ENCODE peak calls at places on chromosomes 3 and 15, in four cellular contexts. V is CD8-positive, alpha-beta memory T cell; D is AG04450; E is tibial artery. M is an unnamed sample.
A peak's percentile ranks its signal among the peaks of the same experiment; 100 is the strongest.

GRCh38 chr3:154431043-154431442 is 1.1 kb upstream of the GPR149 start:
- DNase-seq in V (no peak), D (no peak), E (no peak), M (no peak)

GRCh38 chr15:59687831-59688230 is 1.3 kb downstream of the BNIP2 start:
- DNase-seq in V (peak; percentile 31), D (no peak), E (no peak), M (peak; percentile 17)

GRCh38 chr3:15181964-15182363 is 24.1 kb upstream of the CAPN7 start:
- DNase-seq in V (no peak), D (no peak), E (no peak), M (no peak)

GRCh38 chr3:133829310-133829707 is 23.7 kb downstream of the SRPRB start:
- DNase-seq in V (no peak), D (no peak), E (no peak), M (no peak)

GRCh38 chr15:48925714-48926223 is 38.0 kb downstream of the SHC4 start:
- DNase-seq in V (no peak), D (peak; percentile 62), E (no peak), M (no peak)

GRCh38 chr3:120425877-120426276 is 24.9 kb downstream of the FSTL1 start:
- DNase-seq in V (no peak), D (peak; percentile 78), E (peak; percentile 75), M (no peak)

GRCh38 chr3:111238896-111239295 is 167.3 kb downstream of the NECTIN3 start:
- DNase-seq in V (peak; percentile 44), D (no peak), E (no peak), M (peak; percentile 56)

GRCh38 chr3:146503459-146504202 is 34.3 kb upstream of the PLSCR2 start:
- DNase-seq in V (no peak), D (peak; percentile 85), E (peak; percentile 45), M (no peak)

GRCh38 chr3:156818890-156819289 is 7.3 kb upstream of the LEKR1 start:
- DNase-seq in V (no peak), D (no peak), E (no peak), M (no peak)

GRCh38 chr3:58388550-58389061 is 45.0 kb downstream of the PDHB start:
- DNase-seq in V (no peak), D (peak; percentile 69), E (no peak), M (no peak)

GRCh38 chr15:57203906-57204305 is 172.4 kb upstream of the CGNL1 start:
- DNase-seq in V (no peak), D (no peak), E (no peak), M (no peak)

GRCh38 chr3:51982352-51982837 is 940 bp upstream of the ACY1 start:
- DNase-seq in V (no peak), D (no peak), E (no peak), M (peak; percentile 23)

GRCh38 chr3:128296469-128297251 is 143.4 kb downstream of the EEFSEC start:
- DNase-seq in V (no peak), D (no peak), E (no peak), M (no peak)

GRCh38 chr15:40702077-40702476 is 7.1 kb downstream of the RAD51 start:
- DNase-seq in V (peak; percentile 7), D (no peak), E (no peak), M (no peak)

GRCh38 chr15:52378746-52379394 is 83.3 kb upstream of the MYO5C start:
- DNase-seq in V (no peak), D (no peak), E (no peak), M (no peak)
- H3K27ac ChIP-seq in V (no peak overlapping the region), D (no peak overlapping the region), E (no peak overlapping the region), M (no peak overlapping the region)

GRCh38 chr15:92832992-92833438 is 67.1 kb upstream of the CHD2 start:
- DNase-seq in V (no peak), D (no peak), E (no peak), M (peak; percentile 63)

GRCh38 chr15:92829875-92830274 is 70.2 kb upstream of the CHD2 start:
- DNase-seq in V (no peak), D (no peak), E (no peak), M (no peak)

GRCh38 chr15:92833493-92834271 is 66.4 kb upstream of the CHD2 start:
- DNase-seq in V (no peak), D (no peak), E (no peak), M (no peak)

DNA sequence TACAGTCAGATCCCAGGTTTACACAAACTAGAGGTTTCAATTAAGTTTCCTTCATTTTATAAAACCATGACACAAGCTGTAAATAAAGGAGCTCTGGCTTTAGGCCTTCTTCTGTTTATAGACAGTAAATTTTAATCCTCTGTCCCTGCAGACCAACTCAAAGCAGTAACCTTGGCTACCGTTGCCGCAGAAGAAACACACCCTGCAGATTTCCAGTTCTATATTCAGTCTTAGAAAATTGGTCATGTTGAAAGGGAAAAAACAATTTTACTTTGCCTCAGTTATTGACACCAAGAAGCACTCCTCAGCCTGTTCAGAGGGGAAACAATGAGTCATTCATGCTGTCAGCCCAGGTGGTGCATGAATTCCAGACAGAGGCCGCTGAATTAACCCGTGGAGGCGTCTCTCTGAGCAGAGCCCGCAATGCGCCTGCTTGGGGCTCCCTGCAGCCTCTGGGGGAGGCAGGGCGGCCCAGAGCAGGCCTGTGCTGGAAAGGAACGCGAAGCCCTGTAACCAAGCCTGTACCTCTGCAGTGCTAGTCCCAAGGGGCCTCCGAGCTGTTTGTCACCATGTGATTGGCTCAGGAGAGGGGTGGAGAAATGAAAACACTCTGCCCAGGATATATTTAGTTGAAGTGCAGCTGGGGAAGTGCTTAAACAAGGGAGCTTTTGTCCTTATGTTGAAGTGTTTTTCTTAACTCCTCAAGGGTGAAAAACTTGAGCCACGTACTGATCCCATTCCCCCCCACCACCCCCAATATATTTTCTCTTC is 68.5 kb upstream of the CHD2 start:
- DNase-seq in V (peak; percentile 88), D (peak; percentile 89), E (peak; percentile 98), M (peak; percentile 91)
- H3K4me3 ChIP-seq in V (peak overlapping the region; percentile 30), D (peak overlapping the region; percentile 8), E (peak overlapping the region; percentile 48), M (peak overlapping the region; percentile 34)

DNA sequence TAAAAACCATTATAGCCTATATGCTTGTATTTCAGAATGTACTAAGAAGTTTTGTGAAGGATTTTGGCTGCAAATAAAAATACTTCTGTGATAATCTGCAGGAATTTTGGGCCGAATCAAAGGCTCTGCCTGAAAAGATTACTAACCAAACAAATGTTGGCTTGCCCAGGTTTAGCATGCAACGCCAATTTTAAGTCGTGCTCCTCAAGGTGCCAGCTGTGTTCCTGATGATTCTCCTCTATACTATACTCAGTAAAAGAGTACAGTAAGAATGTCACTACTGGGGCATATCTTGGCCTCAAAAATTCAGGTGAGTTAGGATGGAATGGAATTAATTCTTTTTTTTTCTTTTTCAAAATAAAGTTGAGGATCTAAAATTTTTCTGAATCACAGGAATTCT is 150.8 kb upstream of the TSPAN3 start:
- DNase-seq in V (no peak), D (no peak), E (no peak), M (no peak)
- H3K27ac ChIP-seq in V (no peak overlapping the region), D (no peak overlapping the region), E (no peak overlapping the region), M (no peak overlapping the region)

GRCh38 chr3:189947948-189948723 is 172.6 kb downstream of the P3H2 start:
- DNase-seq in V (no peak), D (no peak), E (no peak), M (peak; percentile 15)

GRCh38 chr3:189949580-189949979 is 171.1 kb downstream of the P3H2 start:
- DNase-seq in V (no peak), D (no peak), E (no peak), M (no peak)

GRCh38 chr3:189945935-189946709 is 174.6 kb downstream of the P3H2 start:
- DNase-seq in V (no peak), D (no peak), E (no peak), M (no peak)

GRCh38 chr3:189948724-189949045 is 172.0 kb downstream of the P3H2 start:
- DNase-seq in V (no peak), D (no peak), E (no peak), M (no peak)

DNA sequence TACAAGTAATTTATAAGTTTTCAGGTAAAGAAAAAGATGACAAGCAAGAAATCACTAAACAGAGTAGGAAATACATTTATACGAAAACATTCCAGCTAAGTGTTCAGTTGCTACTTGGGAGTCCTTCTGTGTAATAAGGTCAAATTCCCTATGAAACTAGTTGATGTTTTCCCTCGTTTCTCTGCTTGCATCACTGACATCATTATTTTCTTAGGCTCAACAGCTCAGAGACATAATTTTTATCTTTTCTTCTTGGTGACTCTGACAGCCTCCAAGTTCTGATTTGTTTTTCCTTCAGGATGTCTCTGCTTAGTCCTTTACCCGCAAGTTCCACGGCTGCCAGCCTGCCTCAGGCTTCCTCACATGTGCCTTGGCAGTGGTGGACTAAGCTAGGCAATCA is 173.6 kb downstream of the P3H2 start:
- DNase-seq in V (no peak), D (no peak), E (no peak), M (no peak)
- H3K4me3 ChIP-seq in V (no peak overlapping the region), D (no peak overlapping the region), E (no peak overlapping the region), M (no peak overlapping the region)

GRCh38 chr15:85414991-85415390 is 34.6 kb downstream of the AKAP13 start:
- DNase-seq in V (no peak), D (no peak), E (no peak), M (no peak)

GRCh38 chr15:85419200-85419599 is 38.8 kb downstream of the AKAP13 start:
- DNase-seq in V (no peak), D (no peak), E (no peak), M (no peak)

GRCh38 chr15:85414495-85414894 is 34.1 kb downstream of the AKAP13 start:
- DNase-seq in V (peak; percentile 33), D (no peak), E (no peak), M (no peak)

GRCh38 chr15:85415779-85416178 is 35.4 kb downstream of the AKAP13 start:
- DNase-seq in V (no peak), D (no peak), E (no peak), M (no peak)

DNA sequence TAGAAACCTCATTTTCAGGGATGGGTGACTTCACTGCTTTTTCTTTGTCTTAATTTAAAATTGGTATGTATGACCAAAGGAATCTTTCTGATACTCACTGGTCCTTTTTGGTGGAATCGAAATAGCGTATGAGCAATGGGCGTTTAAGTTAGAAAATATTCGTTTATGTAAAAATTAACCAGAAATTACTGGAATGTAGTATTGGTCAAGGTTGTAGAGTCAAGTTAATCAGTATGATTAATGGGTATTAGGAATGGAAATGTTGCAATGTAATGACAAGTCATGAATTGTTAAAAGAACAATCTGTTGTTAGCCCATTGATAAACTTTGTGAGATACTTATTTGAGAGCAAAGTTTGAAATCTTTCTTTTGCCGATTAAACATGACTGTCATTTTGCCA is 36.9 kb downstream of the AKAP13 start:
- DNase-seq in V (no peak), D (no peak), E (no peak), M (no peak)
- H3K27ac ChIP-seq in V (no peak overlapping the region), D (no peak overlapping the region), E (no peak overlapping the region), M (no peak overlapping the region)

GRCh38 chr15:77484994-77485393 is 64.3 kb downstream of the HMG20A start:
- DNase-seq in V (no peak), D (no peak), E (no peak), M (no peak)
- H3K4me3 ChIP-seq in V (no peak overlapping the region), D (no peak overlapping the region), E (no peak overlapping the region), M (no peak overlapping the region)

GRCh38 chr15:62781081-62781497 is 261.5 kb upstream of the TPM1 start:
- DNase-seq in V (no peak), D (no peak), E (no peak), M (no peak)
- H3K27ac ChIP-seq in V (no peak overlapping the region), D (no peak overlapping the region), E (no peak overlapping the region), M (no peak overlapping the region)